ENCODE peak calls at places on chromosomes 6 and 20, in ten cellular contexts. F is mesothelial cell of epicardium, M is right cardiac atrium, W is BJ, E is heart right ventricle, I is heart left ventricle, N is left ventricle myocardium inferior, U is neural crest cell, H is AG09309, Q is posterior vena cava. A is an unnamed sample.

GRCh38 chr6:112029045-112029822 is 24.7 kb upstream of the CCN6 start:
- DNase-seq in E (peak; percentile 59), Q (no peak), I (peak; percentile 51), U (peak; percentile 88), H (no peak), F (peak; percentile 75), N (peak; percentile 62), M (peak; percentile 60), W (no peak), A (peak; percentile 27)

GRCh38 chr6:106858653-106859092 is 115.9 kb downstream of the CD24 start:
- DNase-seq in I (no peak), U (no peak), E (no peak), F (no peak), N (no peak), H (peak; percentile 13), W (peak; percentile 9), M (no peak), Q (peak; percentile 78), A (no peak)

GRCh38 chr20:57870597-57871236 is 160.9 kb upstream of the PMEPA1 start:
- DNase-seq in F (peak; percentile 17), Q (no peak), W (no peak), U (no peak), N (no peak), E (no peak), H (no peak), I (no peak), M (no peak), A (no peak)

GRCh38 chr6:56652994-56653393 is 10.3 kb upstream of the DST start:
- DNase-seq in U (no peak), H (peak; percentile 32), Q (no peak), I (no peak), W (peak; percentile 44), F (no peak), N (no peak), M (no peak), E (no peak), A (no peak)

GRCh38 chr6:16130437-16130891 is 1.6 kb downstream of the MYLIP start:
- DNase-seq in M (no peak), Q (no peak), E (no peak), U (no peak), I (no peak), F (no peak), W (no peak), H (no peak), N (no peak), A (no peak)

GRCh38 chr6:64896939-64897338 is 810.1 kb downstream of the EYS start:
- DNase-seq in W (no peak), E (no peak), I (no peak), H (no peak), U (no peak), N (no peak), F (no peak), Q (no peak), M (no peak), A (no peak)

GRCh38 chr6:167396659-167397490 is 72.0 kb downstream of the TTLL2 start:
- DNase-seq in W (no peak), N (no peak), Q (no peak), H (no peak), I (no peak), U (no peak), F (no peak), M (no peak), E (no peak), A (no peak)

GRCh38 chr20:36399147-36399968 is 93.2 kb downstream of the DLGAP4 start:
- DNase-seq in I (no peak), U (peak; percentile 63), H (no peak), N (no peak), F (no peak), W (no peak), M (no peak), Q (no peak), E (no peak), A (no peak)

GRCh38 chr20:63522091-63522868 is 1.7 kb downstream of the PPDPF start:
- DNase-seq in Q (no peak), U (no peak), W (no peak), M (no peak), I (peak; percentile 9), E (no peak), N (no peak), H (no peak), F (no peak), A (no peak)

GRCh38 chr20:12354725-12355124 is 437.0 kb downstream of the BTBD3 start:
- DNase-seq in N (no peak), W (no peak), Q (no peak), U (no peak), E (no peak), I (no peak), F (no peak), M (no peak), H (no peak), A (no peak)

A was measured in cerebellum.